ENCODE peak calls at places on chromosomes 2 and 18, in five cellular contexts. G is lung; E is hepatocyte; P is effector memory CD4-positive, alpha-beta T cell; H is sigmoid colon. J is an unnamed sample.
A peak's percentile ranks its signal among the peaks of the same experiment; 100 is the strongest.

GRCh38 chr2:238459081-238459629 is 32.4 kb downstream of the ASB1 start:
- DNase-seq in G (no peak), E (no peak), P (no peak), H (peak; percentile 90), J (no peak)

GRCh38 chr2:138949517-138949916 is 169.3 kb upstream of the NXPH2 start:
- DNase-seq in G (no peak), E (no peak), P (no peak), H (no peak), J (no peak)

GRCh38 chr2:67917332-67918054 is 145.3 kb downstream of the C1D start:
- DNase-seq in G (no peak), E (no peak), P (no peak), H (no peak), J (no peak)

GRCh38 chr2:172214252-172214651 is 111.6 kb upstream of the DLX2 start:
- DNase-seq in G (no peak), E (no peak), P (no peak), H (no peak), J (no peak)

GRCh38 chr2:126778561-126779285 is 120.0 kb upstream of the TEX51 start:
- DNase-seq in G (no peak), E (no peak), P (no peak), H (no peak), J (peak; percentile 36)

GRCh38 chr2:48197618-48198017 is 291.3 kb upstream of the FBXO11 start:
- DNase-seq in G (no peak), E (no peak), P (no peak), H (no peak), J (no peak)

GRCh38 chr2:181334158-181334826 is 122.9 kb upstream of the ITGA4 start:
- DNase-seq in G (no peak), E (no peak), P (no peak), H (no peak), J (no peak)

GRCh38 chr18:13179566-13180113 is 38.9 kb upstream of the LDLRAD4 start:
- DNase-seq in G (no peak), E (peak; percentile 76), P (no peak), H (no peak), J (peak; percentile 94)

GRCh38 chr18:644395-645004 is 13.0 kb upstream of the TYMS start:
- DNase-seq in G (no peak), E (no peak), P (no peak), H (no peak), J (no peak)

GRCh38 chr2:226172314-226172713 is 627.3 kb downstream of the IRS1 start:
- DNase-seq in G (no peak), E (no peak), P (no peak), H (no peak), J (no peak)

GRCh38 chr2:119389615-119390306 is 23.0 kb downstream of the DBI start:
- DNase-seq in G (peak; percentile 54), E (no peak), P (no peak), H (no peak), J (peak; percentile 38)

GRCh38 chr2:30135541-30135940 is 11.3 kb upstream of the YPEL5 start:
- DNase-seq in G (no peak), E (no peak), P (no peak), H (no peak), J (no peak)

GRCh38 chr2:217291259-217291658 is 431.4 kb upstream of the TNP1 start:
- DNase-seq in G (no peak), E (peak; percentile 33), P (no peak), H (no peak), J (no peak)

GRCh38 chr2:176189666-176190641 is 1.5 kb downstream of the HOXD1 start:
- DNase-seq in G (no peak), E (no peak), P (no peak), H (no peak), J (no peak)

GRCh38 chr2:220703279-220703678 is 868.8 kb downstream of the EPHA4 start:
- DNase-seq in G (no peak), E (no peak), P (no peak), H (no peak), J (no peak)

GRCh38 chr2:33215299-33215698 is 261.1 kb upstream of the RASGRP3 start:
- DNase-seq in G (no peak), E (peak; percentile 26), P (no peak), H (peak; percentile 77), J (no peak)

GRCh38 chr2:142734770-142735169 is 142.7 kb upstream of the KYNU start:
- DNase-seq in G (no peak), E (no peak), P (no peak), H (no peak), J (no peak)

GRCh38 chr18:9069482-9070059 is 32.9 kb upstream of the NDUFV2 start:
- DNase-seq in G (no peak), E (no peak), P (no peak), H (no peak), J (no peak)

GRCh38 chr2:44680424-44680971 is 261.0 kb upstream of the SIX3 start:
- DNase-seq in G (no peak), E (no peak), P (no peak), H (no peak), J (no peak)

GRCh38 chr2:23385351-23385747 is 370 bp downstream of the KLHL29 start:
- DNase-seq in G (no peak), E (peak; percentile 54), P (no peak), H (peak; percentile 74), J (no peak)

GRCh38 chr2:209636066-209636465 is 135.6 kb upstream of the UNC80 start:
- DNase-seq in G (no peak), E (no peak), P (no peak), H (no peak), J (no peak)

GRCh38 chr2:85878719-85879390 is 9.9 kb downstream of the ST3GAL5 start:
- DNase-seq in G (no peak), E (no peak), P (no peak), H (no peak), J (no peak)

GRCh38 chr2:239161711-239162140 is 239.1 kb downstream of the HDAC4 start:
- DNase-seq in G (no peak), E (no peak), P (no peak), H (peak; percentile 34), J (no peak)

GRCh38 chr2:55947759-55948158 is 24.2 kb upstream of the EFEMP1 start:
- DNase-seq in G (no peak), E (no peak), P (no peak), H (no peak), J (no peak)

GRCh38 chr18:4755848-4756247 is 300.7 kb upstream of the DLGAP1 start:
- DNase-seq in G (no peak), E (no peak), P (no peak), H (no peak), J (no peak)

GRCh38 chr2:185510060-185510459 is 228.5 kb upstream of the FSIP2 start:
- DNase-seq in G (no peak), E (no peak), P (no peak), H (no peak), J (no peak)

GRCh38 chr2:1990724-1991123 is 246.4 kb upstream of the PXDN start:
- DNase-seq in G (no peak), E (no peak), P (no peak), H (peak; percentile 74), J (peak; percentile 41)

GRCh38 chr18:35241523-35241804 is 630 bp downstream of the ZNF397 start:
- DNase-seq in G (no peak), E (no peak), P (no peak), H (no peak), J (peak; percentile 11)

GRCh38 chr18:71831039-71831438 is 713.1 kb downstream of the CBLN2 start:
- DNase-seq in G (no peak), E (no peak), P (no peak), H (no peak), J (no peak)

GRCh38 chr18:37188016-37188791 is 359.3 kb downstream of the KIAA1328 start:
- DNase-seq in G (no peak), E (no peak), P (no peak), H (no peak), J (no peak)

DNA sequence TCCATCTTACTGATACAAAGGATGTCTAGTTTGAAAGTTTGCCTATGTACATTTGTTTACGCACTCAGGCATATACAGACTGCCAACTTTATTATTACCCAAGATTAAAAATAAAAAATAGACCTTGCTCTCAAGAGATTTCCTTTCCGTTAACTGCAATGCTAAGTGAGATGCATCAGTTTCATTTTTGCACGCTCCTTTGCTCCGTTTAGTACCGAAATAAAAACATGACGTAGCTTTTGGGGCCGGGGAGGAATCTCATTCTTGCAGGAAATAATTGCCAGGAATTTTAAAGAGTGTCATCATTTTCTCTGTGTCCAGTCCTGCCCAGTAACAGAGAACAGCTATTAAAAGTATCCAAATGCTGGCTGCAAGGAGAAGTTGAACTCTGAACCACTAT is 169.5 kb downstream of the SLC8A1 start:
- DNase-seq in G (no peak), E (no peak), P (no peak), H (no peak), J (no peak)
- H3K27ac ChIP-seq in G (no peak overlapping the region), E (no peak overlapping the region), P (no peak overlapping the region), H (peak overlapping the region; percentile 85), J (peak overlapping the region; percentile 32)

DNA sequence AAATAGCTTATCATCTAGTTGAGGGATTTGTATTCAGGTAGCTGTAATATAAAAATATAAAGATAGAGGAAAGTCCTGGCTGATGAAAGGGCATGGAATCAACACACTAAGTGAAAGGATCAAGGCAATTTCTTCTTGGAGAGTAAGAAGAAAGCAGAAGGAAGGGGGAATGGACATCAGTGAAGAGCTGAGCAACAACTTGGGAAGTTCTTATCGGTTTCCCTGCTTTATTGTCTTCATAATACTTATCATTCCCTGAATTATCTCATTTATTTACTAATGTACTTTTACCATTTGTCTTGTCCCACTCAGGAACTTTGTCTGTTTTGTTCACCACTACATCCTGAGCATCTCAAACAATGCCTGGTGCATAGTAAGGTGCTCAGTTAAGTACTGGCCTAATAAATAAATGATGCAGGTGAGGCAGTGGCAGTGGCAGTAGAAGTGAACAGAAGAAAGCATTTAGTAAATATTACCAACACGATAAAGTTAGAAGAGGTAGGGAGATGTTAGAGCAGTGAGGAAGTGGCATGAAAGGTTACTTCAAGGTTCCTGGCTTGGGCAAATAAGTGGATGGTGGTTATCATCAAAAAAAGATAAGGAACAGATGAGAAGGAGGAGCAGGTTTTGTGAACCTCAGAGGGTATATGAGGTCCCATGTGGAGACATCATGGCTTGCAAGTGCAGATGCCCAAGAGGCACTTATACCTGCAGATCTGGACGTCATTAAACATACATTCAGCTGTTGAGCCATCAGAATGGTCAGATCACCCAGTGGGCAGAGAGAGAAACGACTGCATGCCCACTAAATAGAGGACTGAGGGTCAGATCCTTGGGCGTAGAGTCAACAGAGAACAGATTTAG is 217.8 kb downstream of the TMEM247 start:
- DNase-seq in G (no peak), E (no peak), P (no peak), H (no peak), J (no peak)
- H3K9me3 ChIP-seq in G (no peaks in the 10 kb centered on the region), E (no peaks in the 10 kb centered on the region), P (no peaks in the 10 kb centered on the region), H (no peaks in the 10 kb centered on the region), J (no peaks in the 10 kb centered on the region)

DNA sequence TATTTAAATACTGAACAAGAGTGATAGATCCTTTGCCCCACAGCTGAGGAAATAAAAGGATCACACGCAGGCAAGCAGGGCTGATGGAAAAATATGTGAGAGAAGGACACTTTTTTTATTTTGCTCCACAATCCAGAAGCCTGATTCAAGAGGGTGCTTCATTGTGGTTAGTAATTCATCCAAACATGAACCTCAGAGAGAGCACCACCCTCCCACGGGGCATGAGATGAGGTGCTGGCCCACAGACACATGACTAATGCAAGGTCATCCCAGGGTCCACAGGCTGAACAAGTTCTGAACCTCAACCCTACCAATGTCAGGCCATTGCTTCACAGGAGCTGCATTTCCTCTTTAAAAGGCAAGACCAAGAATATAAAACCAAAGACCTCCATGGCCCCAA is 239.6 kb downstream of the MREG start:
- DNase-seq in G (no peak), E (peak; percentile 25), P (no peak), H (no peak), J (no peak)
- H3K27ac ChIP-seq in G (no peak overlapping the region), E (peak overlapping the region; percentile 87), P (no peak overlapping the region), H (peak overlapping the region; percentile 70), J (no peak overlapping the region)

GRCh38 chr18:52822160-52822559 is 482.2 kb downstream of the DCC start:
- DNase-seq in G (no peak), E (peak; percentile 13), P (no peak), H (no peak), J (no peak)

GRCh38 chr18:52829876-52830390 is 489.9 kb downstream of the DCC start:
- DNase-seq in G (no peak), E (no peak), P (no peak), H (no peak), J (no peak)

GRCh38 chr18:52826994-52827393 is 487.0 kb downstream of the DCC start:
- DNase-seq in G (no peak), E (no peak), P (no peak), H (no peak), J (no peak)
- H3K9me3 ChIP-seq in G (no peaks in the 10 kb centered on the region), E (no peaks in the 10 kb centered on the region), P (no peaks in the 10 kb centered on the region), H (no peaks in the 10 kb centered on the region), J (no peaks in the 10 kb centered on the region)

J was measured in small intestine.